ENCODE peak calls at places on chromosomes 16 and 17, in eight cellular contexts. F is breast epithelium, X is upper lobe of left lung, K is suprapubic skin, P is prostate gland, A is endothelial cell of umbilical vein, Q is stomach, U is sigmoid colon. N is an unnamed sample.

GRCh38 chr16:54284319-54284930 is 2.2 kb downstream of the IRX3 start:
- DNase-seq in F (no peak), K (peak; percentile 74), P (peak; percentile 30), X (no peak), A (no peak), Q (peak; percentile 58), U (no peak), N (no peak)

GRCh38 chr16:48452991-48453760 is 68.0 kb upstream of the SIAH1 start:
- DNase-seq in K (no peak), F (no peak), X (no peak), P (no peak), Q (no peak), A (no peak), U (no peak), N (no peak)

GRCh38 chr17:62793919-62794665 is 14.0 kb downstream of the MARCHF10 start:
- DNase-seq in A (no peak), P (no peak), K (no peak), X (no peak), U (no peak), F (no peak), Q (no peak), N (no peak)

GRCh38 chr16:69838417-69838990 is 76.4 kb downstream of the WWP2 start:
- DNase-seq in X (no peak), F (no peak), U (no peak), P (no peak), Q (no peak), K (no peak), A (peak; percentile 75), N (no peak)

GRCh38 chr16:89779231-89779912 is 37.1 kb downstream of the FANCA start:
- DNase-seq in P (no peak), F (no peak), U (no peak), X (no peak), A (no peak), K (no peak), Q (no peak), N (no peak)

GRCh38 chr16:85851034-85851780 is 47.8 kb upstream of the IRF8 start:
- DNase-seq in F (peak; percentile 11), K (peak; percentile 69), A (no peak), X (no peak), Q (no peak), P (no peak), U (peak; percentile 28), N (no peak)

GRCh38 chr17:63446981-63447687 is 1.0 kb upstream of the CYB561 start:
- DNase-seq in K (no peak), Q (peak; percentile 65), X (peak; percentile 41), P (peak; percentile 58), A (peak; percentile 95), U (no peak), F (no peak), N (no peak)

GRCh38 chr17:35189291-35189690 is 4.9 kb downstream of the SLC35G3 start:
- DNase-seq in K (no peak), A (no peak), F (no peak), Q (no peak), P (no peak), U (no peak), X (no peak), N (no peak)

GRCh38 chr17:17344507-17345293 is 41.5 kb downstream of the NT5M start:
- DNase-seq in F (no peak), P (no peak), U (no peak), A (no peak), K (peak; percentile 71), X (no peak), Q (peak; percentile 25), N (peak; percentile 61)

GRCh38 chr17:43817826-43818225 is 15.1 kb downstream of the MPP3 start:
- DNase-seq in A (no peak), X (no peak), P (no peak), Q (no peak), U (peak; percentile 62), F (no peak), K (peak; percentile 38), N (no peak)
- H3K4me1 ChIP-seq in A (peaks cover 14% of the 10 kb centered on the region), X (peaks cover 8% of the 10 kb centered on the region), P (no peaks in the 10 kb centered on the region), Q (peaks cover 3% of the 10 kb centered on the region), U (no peaks in the 10 kb centered on the region), F (no peaks in the 10 kb centered on the region), K (no peaks in the 10 kb centered on the region), N (no peaks in the 10 kb centered on the region)

GRCh38 chr16:53090271-53090590 is 35.4 kb downstream of the CHD9 start:
- DNase-seq in A (peak; percentile 78), U (no peak), K (no peak), X (no peak), P (no peak), Q (no peak), F (no peak), N (no peak)

GRCh38 chr16:53090591-53091507 is 36.1 kb downstream of the CHD9 start:
- DNase-seq in X (peak; percentile 88), U (peak; percentile 99), Q (peak; percentile 71), F (peak; percentile 96), K (peak; percentile 96), A (peak; percentile 96), P (peak; percentile 93), N (peak; percentile 92)

GRCh38 chr16:53089434-53090270 is 34.9 kb downstream of the CHD9 start:
- DNase-seq in X (no peak), P (peak; percentile 35), A (peak; percentile 75), U (peak; percentile 77), K (no peak), Q (no peak), F (peak; percentile 78), N (no peak)

GRCh38 chr16:53093162-53093744 is 38.5 kb downstream of the CHD9 start:
- DNase-seq in F (no peak), Q (no peak), K (no peak), P (no peak), A (no peak), X (no peak), U (no peak), N (no peak)

GRCh38 chr16:53091508-53092211 is 36.9 kb downstream of the CHD9 start:
- DNase-seq in F (peak; percentile 52), K (peak; percentile 84), X (peak; percentile 69), A (peak; percentile 69), Q (peak; percentile 27), P (no peak), U (peak; percentile 85), N (no peak)
- TF ChIP-seq POLR2A in F (no peak), K (no peak), X (no peak), A (no peak), Q (no peak), P (no peak), U (no peak), N (no peak)

DNA sequence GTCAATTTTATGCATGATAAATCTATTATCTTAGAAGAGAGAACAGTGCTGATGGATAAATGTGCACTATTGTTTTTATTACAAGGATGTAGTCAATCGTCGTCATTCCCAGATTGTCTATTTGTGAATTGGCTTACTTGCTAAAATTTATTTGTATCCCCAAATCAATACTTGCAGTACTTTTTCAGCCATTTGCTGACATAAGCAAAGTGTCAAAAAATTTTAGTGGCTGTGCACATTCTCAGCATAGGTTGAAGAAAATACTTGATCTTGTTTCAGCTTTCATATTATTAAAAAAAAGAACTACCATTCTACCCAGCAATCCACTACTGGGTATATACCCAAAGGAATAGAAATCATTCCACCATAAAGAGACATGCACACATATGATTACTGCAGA is 477.9 kb upstream of the CA10 start:
- DNase-seq in F (no peak), X (no peak), P (no peak), U (no peak), A (no peak), K (no peak), Q (no peak), N (no peak)
- TF ChIP-seq POLR2AphosphoS5 in F (no peak), X (no peak), P (no peak), U (no peak), A (no peak), K (no peak), Q (no peak), N (no peak)

GRCh38 chr17:78937561-78937960 is 12.4 kb upstream of the TIMP2 start:
- DNase-seq in X (no peak), F (no peak), A (no peak), P (no peak), U (peak; percentile 58), Q (no peak), K (no peak), N (no peak)

GRCh38 chr17:78933025-78933958 is 8.1 kb upstream of the TIMP2 start:
- DNase-seq in A (peak; percentile 95), F (peak; percentile 59), K (no peak), Q (peak; percentile 64), U (peak; percentile 88), P (no peak), X (peak; percentile 49), N (no peak)

GRCh38 chr17:78935419-78936323 is 10.5 kb upstream of the TIMP2 start:
- DNase-seq in Q (peak; percentile 41), A (peak; percentile 59), P (no peak), U (peak; percentile 95), F (peak; percentile 45), K (peak; percentile 91), X (no peak), N (no peak)

GRCh38 chr17:78933959-78934568 is 8.9 kb upstream of the TIMP2 start:
- DNase-seq in K (peak; percentile 97), Q (peak; percentile 96), U (peak; percentile 100), F (peak; percentile 94), X (peak; percentile 81), P (peak; percentile 98), A (peak; percentile 96), N (peak; percentile 86)

DNA sequence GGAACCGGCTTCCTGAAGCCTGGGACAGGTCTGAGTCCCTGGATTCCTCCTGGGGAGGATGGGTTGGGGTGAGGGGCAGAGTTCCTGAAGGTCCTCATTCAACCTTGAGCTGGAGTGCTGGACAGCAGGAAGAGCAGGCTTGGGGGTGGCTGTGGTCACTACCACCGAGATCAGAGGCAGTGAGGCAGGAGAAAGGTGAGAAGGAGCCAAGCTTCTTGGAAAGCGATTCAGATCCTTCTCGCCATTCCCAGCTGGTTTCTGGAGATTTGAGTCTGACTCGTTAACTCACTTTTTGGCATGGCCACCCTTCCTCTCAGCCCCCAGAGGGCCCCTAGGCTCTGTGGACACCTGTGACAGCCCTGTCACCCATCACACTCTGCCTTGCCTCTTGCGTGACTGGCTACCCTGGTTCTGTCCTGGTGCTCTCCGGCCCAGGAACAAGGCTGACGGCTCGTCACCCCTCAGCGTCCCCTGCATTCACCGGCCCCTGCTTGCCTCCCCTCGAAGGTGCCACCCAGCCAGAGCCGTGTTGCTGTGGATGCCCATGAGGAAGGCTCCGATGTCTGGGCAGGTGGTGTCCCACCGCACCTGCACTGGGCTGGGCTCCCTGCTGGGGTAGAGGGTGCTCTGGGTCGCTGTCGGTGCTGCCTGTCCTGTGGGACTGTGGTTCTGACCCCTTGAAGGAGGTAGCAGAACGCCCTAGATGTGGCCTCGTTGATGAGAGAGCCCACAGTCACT is 9.7 kb upstream of the TIMP2 start:
- DNase-seq in K (no peak), X (no peak), P (no peak), F (no peak), Q (no peak), U (peak; percentile 75), A (no peak), N (no peak)
- H3K4me1 ChIP-seq in K (peaks cover 33% of the 10 kb centered on the region), X (peaks cover 15% of the 10 kb centered on the region), P (peaks cover 14% of the 10 kb centered on the region), F (peaks cover 15% of the 10 kb centered on the region), Q (peaks cover 23% of the 10 kb centered on the region), U (peaks cover 35% of the 10 kb centered on the region), A (peaks cover 35% of the 10 kb centered on the region), N (peaks cover 6% of the 10 kb centered on the region)